ENCODE peak calls at places on chromosomes 16 and 17, in nine cellular contexts. E, G, O, X, V, I, Z, K and L are unnamed samples.

GRCh38 chr17:39928868-39929651 is 1.5 kb downstream of the LRRC3C start:
- DNase-seq in E (no peak), G (peak; percentile 94), O (no peak), X (peak; percentile 96), V (no peak), I (no peak), Z (no peak), K (peak; percentile 83), L (peak; percentile 77)

GRCh38 chr17:50212121-50212843 is 10.9 kb upstream of the COL1A1 start:
- DNase-seq in E (no peak), G (peak; percentile 82), O (no peak), X (peak; percentile 82), V (no peak), I (no peak), Z (no peak), K (peak; percentile 93), L (no peak)

GRCh38 chr17:41917192-41917591 is 1.6 kb downstream of the ACLY start:
- DNase-seq in E (no peak), G (peak; percentile 72), O (no peak), X (peak; percentile 90), V (no peak), I (no peak), Z (no peak), K (peak; percentile 45), L (no peak)

GRCh38 chr17:76188213-76189060 is 47.4 kb upstream of the FOXJ1 start:
- DNase-seq in E (no peak), G (no peak), O (no peak), X (no peak), V (no peak), I (no peak), Z (no peak), K (no peak), L (no peak)

GRCh38 chr16:47851026-47851610 is 304.7 kb downstream of the ABCC12 start:
- DNase-seq in E (no peak), G (no peak), O (peak; percentile 17), X (no peak), V (no peak), I (no peak), Z (no peak), K (peak; percentile 46), L (no peak)

GRCh38 chr17:17008998-17009397 is 33.3 kb upstream of the MPRIP start:
- DNase-seq in E (no peak), G (no peak), O (no peak), X (no peak), V (no peak), I (no peak), Z (no peak), K (no peak), L (no peak)

GRCh38 chr17:78896834-78897638 is 6.0 kb downstream of the CEP295NL start:
- DNase-seq in E (no peak), G (no peak), O (no peak), X (peak; percentile 58), V (no peak), I (no peak), Z (no peak), K (no peak), L (peak; percentile 88)

GRCh38 chr17:75639771-75640555 is 6.7 kb downstream of the SMIM5 start:
- DNase-seq in E (no peak), G (no peak), O (no peak), X (peak; percentile 79), V (no peak), I (peak; percentile 61), Z (peak; percentile 87), K (no peak), L (peak; percentile 63)

GRCh38 chr17:57288034-57288752 is 31.9 kb downstream of the MSI2 start:
- DNase-seq in E (no peak), G (no peak), O (no peak), X (peak; percentile 29), V (no peak), I (no peak), Z (no peak), K (no peak), L (peak; percentile 76)

GRCh38 chr17:1574697-1575471 is 12.3 kb upstream of the PITPNA start:
- DNase-seq in E (no peak), G (no peak), O (no peak), X (peak; percentile 57), V (no peak), I (peak; percentile 89), Z (no peak), K (no peak), L (peak; percentile 25)

GRCh38 chr16:48384305-48384981 is 770 bp downstream of the SIAH1 start:
- DNase-seq in E (peak; percentile 65), G (peak; percentile 22), O (peak; percentile 68), X (peak; percentile 96), V (no peak), I (peak; percentile 85), Z (peak; percentile 53), K (peak; percentile 48), L (peak; percentile 30)

GRCh38 chr17:76626442-76626841 is 17.1 kb downstream of the ST6GALNAC1 start:
- DNase-seq in E (no peak), G (no peak), O (no peak), X (no peak), V (no peak), I (no peak), Z (no peak), K (no peak), L (no peak)

GRCh38 chr16:22348296-22348695 is 26.1 kb downstream of the CDR2 start:
- DNase-seq in E (no peak), G (no peak), O (no peak), X (no peak), V (no peak), I (no peak), Z (no peak), K (peak; percentile 16), L (peak; percentile 82)

GRCh38 chr16:14004719-14005315 is 66.3 kb upstream of the MRTFB start:
- DNase-seq in E (no peak), G (no peak), O (no peak), X (no peak), V (no peak), I (no peak), Z (no peak), K (no peak), L (no peak)